ENCODE peak calls at places on chromosomes 3 and 15, in nine cellular contexts. U is amniotic epithelial cell; A is cerebellar cortex; K is T-helper 22 cell; G is stimulated activated CD4-positive, alpha-beta T cell treated with anti-CD3 and anti-CD28 coated beads, TNF-alpha, amount 100 ng/mL, for 4 hours; O is NCI-H2171 treated with DMSO at 0.1 percent for 48 hours; N is CD8-positive, alpha-beta T cell; H is EH; Y is activated T-cell treated with anti-CD3 and anti-CD28 coated beads, Interleukin-2, amount 50 U/mL, for 1 hour. M is an unnamed sample.

GRCh38 chr3:197025736-197026480 is 3.7 kb downstream of the MELTF start:
- DNase-seq in U (no peak), A (no peak), K (no peak), G (no peak), O (no peak), N (no peak), H (no peak), Y (no peak), M (no peak)

GRCh38 chr3:2921903-2922302 is 188.3 kb downstream of the IL5RA start:
- DNase-seq in U (peak; percentile 2), A (peak; percentile 63), K (no peak), G (no peak), O (peak; percentile 20), N (no peak), H (no peak), Y (no peak), M (no peak)

GRCh38 chr3:137105277-137105977 is 147.6 kb downstream of the IL20RB start:
- DNase-seq in U (peak; percentile 48), A (peak; percentile 85), K (no peak), G (no peak), O (peak; percentile 84), N (no peak), H (peak; percentile 62), Y (no peak), M (no peak)

GRCh38 chr3:43102773-43103480 is 3.0 kb downstream of the POMGNT2 start:
- DNase-seq in U (peak; percentile 54), A (peak; percentile 46), K (no peak), G (no peak), O (no peak), N (no peak), H (no peak), Y (no peak), M (no peak)

GRCh38 chr3:134312072-134312872 is 61.6 kb upstream of the RYK start:
- DNase-seq in U (peak; percentile 74), A (peak; percentile 64), K (no peak), G (no peak), O (no peak), N (no peak), H (peak; percentile 74), Y (no peak), M (no peak)

GRCh38 chr3:128488995-128489859 is 3.8 kb downstream of the GATA2 start:
- DNase-seq in U (no peak), A (peak; percentile 64), K (no peak), G (no peak), O (peak; percentile 65), N (peak; percentile 34), H (peak; percentile 82), Y (peak; percentile 54), M (no peak)

GRCh38 chr3:139353920-139354556 is 10.2 kb downstream of the MRPS22 start:
- DNase-seq in U (peak; percentile 77), A (peak; percentile 57), K (no peak), G (no peak), O (peak; percentile 48), N (no peak), H (peak; percentile 70), Y (no peak), M (no peak)

GRCh38 chr3:67384790-67385397 is 269.5 kb downstream of the SUCLG2 start:
- DNase-seq in U (peak; percentile 72), A (peak; percentile 47), K (no peak), G (peak; percentile 16), O (no peak), N (peak; percentile 31), H (peak; percentile 59), Y (peak; percentile 30), M (no peak)

GRCh38 chr3:10242182-10243065 is 5.8 kb upstream of the TATDN2 start:
- DNase-seq in U (peak; percentile 90), A (no peak), K (peak; percentile 70), G (peak; percentile 57), O (no peak), N (peak; percentile 70), H (peak; percentile 86), Y (peak; percentile 70), M (no peak)

GRCh38 chr3:56294316-56294715 is 174.0 kb downstream of the ERC2 start:
- DNase-seq in U (no peak), A (peak; percentile 37), K (no peak), G (no peak), O (no peak), N (no peak), H (no peak), Y (no peak), M (no peak)

GRCh38 chr3:42210731-42211130 is 55.3 kb downstream of the CCK start:
- DNase-seq in U (no peak), A (no peak), K (no peak), G (no peak), O (no peak), N (no peak), H (no peak), Y (no peak), M (no peak)

GRCh38 chr3:179589143-179589542 is 15.3 kb downstream of the MRPL47 start:
- DNase-seq in U (peak; percentile 48), A (no peak), K (no peak), G (no peak), O (no peak), N (no peak), H (peak; percentile 34), Y (no peak), M (no peak)

GRCh38 chr3:104402902-104403301 is 963.8 kb upstream of the ALCAM start:
- DNase-seq in U (no peak), A (no peak), K (no peak), G (no peak), O (no peak), N (no peak), H (no peak), Y (no peak), M (no peak)

GRCh38 chr3:13233487-13234154 is 160.4 kb upstream of the IQSEC1 start:
- DNase-seq in U (no peak), A (no peak), K (no peak), G (no peak), O (peak; percentile 8), N (no peak), H (no peak), Y (no peak), M (no peak)

GRCh38 chr3:157531771-157532170 is 28.6 kb upstream of the VEPH1 start:
- DNase-seq in U (peak; percentile 62), A (no peak), K (no peak), G (no peak), O (no peak), N (no peak), H (no peak), Y (no peak), M (no peak)

GRCh38 chr15:82802497-82802896 is 3.4 kb downstream of the FSD2 start:
- DNase-seq in U (no peak), A (no peak), K (no peak), G (no peak), O (no peak), N (no peak), H (no peak), Y (no peak), M (no peak)

GRCh38 chr3:66431494-66431893 is 69.3 kb downstream of the LRIG1 start:
- DNase-seq in U (peak; percentile 56), A (no peak), K (no peak), G (no peak), O (no peak), N (no peak), H (peak; percentile 86), Y (no peak), M (no peak)

GRCh38 chr3:71370467-71370866 is 213.1 kb downstream of the FOXP1 start:
- DNase-seq in U (no peak), A (no peak), K (no peak), G (no peak), O (no peak), N (no peak), H (no peak), Y (no peak), M (no peak)